ENCODE peak calls at places on chromosomes 12 and 14, in ten cellular contexts. I is choroid plexus epithelial cell, C is right atrium auricular region, M is stomach, R is AG10803, N is pancreas, B is IMR-90, G is AG04450, U is brain microvascular endothelial cell, W is K562. L is an unnamed sample.

GRCh38 chr14:104602933-104603325 is 1.6 kb downstream of the TMEM179 start:
- DNase-seq in I (no peak), C (no peak), M (no peak), R (no peak), N (no peak), B (no peak), G (no peak), U (no peak), W (no peak), L (no peak)

GRCh38 chr14:76782885-76783566 is 21.8 kb downstream of the VASH1 start:
- DNase-seq in I (peak; percentile 66), C (peak; percentile 61), M (no peak), R (no peak), N (no peak), B (no peak), G (no peak), U (no peak), W (no peak), L (no peak)

GRCh38 chr14:39762576-39763401 is 330.6 kb upstream of the FBXO33 start:
- DNase-seq in I (no peak), C (no peak), M (no peak), R (no peak), N (no peak), B (no peak), G (no peak), U (no peak), W (no peak), L (no peak)

GRCh38 chr14:38098074-38098846 is 109.4 kb upstream of the SSTR1 start:
- DNase-seq in I (peak; percentile 78), C (no peak), M (no peak), R (peak; percentile 94), N (no peak), B (peak; percentile 95), G (peak; percentile 76), U (peak; percentile 43), W (no peak), L (peak; percentile 78)

GRCh38 chr12:106769546-106769945 is 4.9 kb upstream of the RIC8B start:
- DNase-seq in I (no peak), C (no peak), M (no peak), R (peak; percentile 41), N (no peak), B (no peak), G (no peak), U (no peak), W (no peak), L (peak; percentile 62)

GRCh38 chr12:111430418-111431353 is 25.0 kb downstream of the SH2B3 start:
- DNase-seq in I (no peak), C (no peak), M (no peak), R (no peak), N (no peak), B (no peak), G (no peak), U (no peak), W (no peak), L (no peak)

GRCh38 chr12:106576848-106577247 is 6.0 kb upstream of the RFX4 start:
- DNase-seq in I (no peak), C (no peak), M (no peak), R (no peak), N (no peak), B (no peak), G (no peak), U (no peak), W (no peak), L (no peak)

GRCh38 chr14:97353102-97353501 is 555.9 kb downstream of the VRK1 start:
- DNase-seq in I (no peak), C (no peak), M (no peak), R (no peak), N (no peak), B (no peak), G (no peak), U (no peak), W (no peak), L (no peak)

GRCh38 chr12:67751376-67751928 is 102.9 kb downstream of the DYRK2 start:
- DNase-seq in I (peak; percentile 50), C (no peak), M (no peak), R (peak; percentile 38), N (no peak), B (peak; percentile 20), G (no peak), U (no peak), W (no peak), L (peak; percentile 32)

GRCh38 chr12:71731439-71732356 is 23.0 kb upstream of the RAB21 start:
- DNase-seq in I (no peak), C (no peak), M (no peak), R (peak; percentile 48), N (no peak), B (peak; percentile 80), G (no peak), U (peak; percentile 31), W (no peak), L (peak; percentile 22)

GRCh38 chr12:50196537-50196936 is 29.4 kb upstream of the CERS5 start:
- DNase-seq in I (no peak), C (no peak), M (no peak), R (no peak), N (no peak), B (no peak), G (no peak), U (no peak), W (no peak), L (no peak)

GRCh38 chr14:71290960-71291466 is 383.8 kb downstream of the PCNX1 start:
- DNase-seq in I (peak; percentile 78), C (no peak), M (no peak), R (peak; percentile 56), N (no peak), B (peak; percentile 93), G (peak; percentile 52), U (peak; percentile 72), W (no peak), L (peak; percentile 38)

GRCh38 chr14:100019156-100019882 is 45.9 kb upstream of the EVL start:
- DNase-seq in I (peak; percentile 72), C (no peak), M (no peak), R (no peak), N (no peak), B (peak; percentile 75), G (no peak), U (peak; percentile 51), W (peak; percentile 11), L (peak; percentile 55)

GRCh38 chr14:66610154-66610563 is 102.2 kb downstream of the GPHN start:
- DNase-seq in I (peak; percentile 53), C (no peak), M (no peak), R (no peak), N (no peak), B (peak; percentile 7), G (no peak), U (no peak), W (peak; percentile 1), L (no peak)

DNA sequence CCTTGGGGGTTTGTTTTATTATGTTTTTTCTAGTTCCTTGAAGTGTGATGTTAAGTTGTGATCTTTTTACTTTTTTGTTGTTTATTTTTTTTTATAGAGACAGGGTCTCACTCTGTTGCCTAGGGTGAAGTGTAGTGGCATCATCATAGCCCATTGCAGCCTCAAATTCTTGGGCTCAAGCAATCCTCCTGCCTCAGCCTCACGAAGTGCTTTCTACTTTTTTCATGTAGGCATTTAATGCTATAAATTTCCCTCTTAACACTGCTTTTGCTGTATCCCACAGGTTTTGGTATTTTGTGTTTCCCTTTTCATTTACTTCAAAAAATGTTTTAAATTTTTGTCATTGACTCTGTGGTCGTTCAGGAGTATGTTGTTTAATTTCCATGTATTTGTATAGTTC is 26.6 kb upstream of the PRPF39 start:
- DNase-seq in I (no peak), C (no peak), M (no peak), R (no peak), N (no peak), B (no peak), G (no peak), U (no peak), W (no peak), L (no peak)
- H3K4me3 ChIP-seq in I (no peak overlapping the region), C (no peak overlapping the region), M (no peak overlapping the region), R (no peak overlapping the region), N (no peak overlapping the region), B (no peak overlapping the region), G (no peak overlapping the region), U (no peak overlapping the region), W (no peak overlapping the region), L (no peak overlapping the region)

DNA sequence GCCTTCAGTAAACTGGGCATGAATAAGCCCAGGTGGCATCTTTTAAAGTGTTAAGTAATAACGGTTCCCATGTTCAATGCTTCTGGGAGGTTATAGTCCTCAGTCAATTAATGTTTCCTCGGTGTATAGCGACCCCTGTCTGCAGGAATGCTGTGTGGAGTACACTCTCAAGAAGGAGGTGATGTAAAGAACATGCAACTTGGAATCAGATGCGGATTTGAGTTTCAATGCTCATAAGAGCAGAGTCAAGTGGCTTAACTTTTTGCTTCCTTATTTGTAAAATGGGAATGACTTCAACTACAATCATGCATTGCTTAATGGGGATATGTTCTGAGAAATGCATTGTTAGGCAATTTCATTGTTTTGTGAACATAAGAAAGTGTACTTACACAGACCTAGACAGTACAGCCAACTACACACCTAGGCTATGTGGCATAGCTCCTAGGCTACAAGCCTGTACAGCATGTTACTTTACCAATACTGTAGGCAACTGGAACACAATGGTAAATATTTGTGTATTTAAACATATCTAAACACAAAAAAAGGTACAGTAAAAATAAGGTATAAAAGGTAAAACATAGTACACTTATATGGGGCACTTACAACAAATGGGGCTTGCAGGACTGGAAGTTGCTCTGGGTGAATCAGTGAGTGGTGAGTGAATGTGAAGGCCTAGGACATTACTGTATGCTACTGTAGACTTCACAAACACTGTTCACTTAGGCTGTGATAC is 6.7 kb upstream of the MRPS35 start:
- DNase-seq in I (peak; percentile 95), C (peak; percentile 63), M (peak; percentile 84), R (peak; percentile 97), N (peak; percentile 45), B (peak; percentile 89), G (peak; percentile 76), U (peak; percentile 88), W (peak; percentile 60), L (peak; percentile 91)
- TF ChIP-seq CTCF in I (peak; percentile 86), C (peak; percentile 79), M (peak; percentile 67), R (peak; percentile 85), N (peak; percentile 63), B (peak; percentile 85), G (peak; percentile 91), U (peak; percentile 89), W (peak; percentile 79), L (peak; percentile 90)

DNA sequence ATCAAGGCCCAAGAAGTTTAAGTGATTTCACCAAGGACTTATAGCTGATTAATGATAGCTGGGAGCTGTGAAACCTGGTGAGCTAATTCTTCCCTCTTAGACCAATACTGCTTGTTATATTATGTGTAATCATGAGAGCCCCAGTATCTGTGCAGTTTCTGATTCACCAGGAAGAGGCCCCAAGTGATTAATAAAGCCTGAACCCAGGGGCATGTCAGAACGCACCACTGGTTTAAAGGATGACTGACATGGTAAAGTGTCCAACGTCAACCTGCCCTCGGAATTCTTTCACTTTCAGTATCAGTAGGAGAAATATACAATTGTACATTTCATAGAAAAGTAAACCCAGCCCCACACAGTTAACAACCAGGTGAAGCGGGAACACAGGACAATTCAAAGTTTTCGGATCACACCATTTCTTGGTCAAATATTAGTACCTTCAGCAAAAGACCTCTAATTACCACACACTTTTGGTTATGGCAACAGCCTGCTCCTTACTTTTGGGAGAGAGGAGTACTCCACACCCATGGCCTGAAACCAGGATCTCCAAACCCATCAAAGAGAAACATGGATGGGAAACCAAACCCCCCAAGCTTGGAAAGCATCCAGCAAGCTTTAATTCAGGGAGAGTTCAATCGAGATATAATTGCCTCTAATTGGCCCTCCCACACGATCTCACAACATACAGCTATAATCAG is 28.5 kb downstream of the TMCC3 start:
- DNase-seq in I (peak; percentile 72), C (no peak), M (no peak), R (no peak), N (no peak), B (peak; percentile 47), G (no peak), U (peak; percentile 79), W (no peak), L (peak; percentile 59)
- H3K4me3 ChIP-seq in I (peak overlapping the region; percentile 6), C (no peak overlapping the region), M (peak overlapping the region; percentile 19), R (no peak overlapping the region), N (no peak overlapping the region), B (no peak overlapping the region), G (no peak overlapping the region), U (peak overlapping the region; percentile 3), W (no peak overlapping the region), L (peak overlapping the region; percentile 38)

GRCh38 chr14:91059576-91060471 is 617 bp downstream of the RPS6KA5 start:
- DNase-seq in I (peak; percentile 7), C (peak; percentile 61), M (peak; percentile 68), R (no peak), N (peak; percentile 58), B (no peak), G (no peak), U (peak; percentile 1), W (peak; percentile 62), L (no peak)
- TF ChIP-seq CTCF in I (no peak), C (peak; percentile 38), M (peak; percentile 10), R (no peak), N (no peak), B (peak; percentile 35), G (peak; percentile 13), U (no peak), W (no peak), L (no peak)